ENCODE peak calls at places on chromosome 22, in six cellular contexts. One of them, this sample, is unnamed.

GRCh38 chr22:26718905-26719304 is 61.5 kb downstream of the MIAT start:
- DNase-seq in heart right ventricle: no peak
- DNase-seq in OCI-LY7: no peak
- DNase-seq in sigmoid colon: no peak
- DNase-seq in SK-N-SH: no peak
- DNase-seq in PC-9: peak; percentile 21
- DNase-seq in this sample: peak; percentile 85

GRCh38 chr22:46649176-46650077 is 29.2 kb downstream of the GRAMD4 start:
- DNase-seq in PC-9: no peak
- DNase-seq in heart right ventricle: peak; percentile 58
- DNase-seq in sigmoid colon: no peak
- DNase-seq in OCI-LY7: no peak
- DNase-seq in SK-N-SH: no peak
- DNase-seq in this sample: peak; percentile 15

GRCh38 chr22:19640306-19640705 is 74.0 kb upstream of the SEPTIN5 start:
- DNase-seq in heart right ventricle: no peak
- DNase-seq in sigmoid colon: no peak
- DNase-seq in SK-N-SH: no peak
- DNase-seq in OCI-LY7: no peak
- DNase-seq in PC-9: no peak
- DNase-seq in this sample: no peak

GRCh38 chr22:30680998-30681770 is 13.5 kb upstream of the OSBP2 start:
- DNase-seq in heart right ventricle: no peak
- DNase-seq in SK-N-SH: peak; percentile 34
- DNase-seq in PC-9: no peak
- DNase-seq in sigmoid colon: peak; percentile 72
- DNase-seq in OCI-LY7: no peak
- DNase-seq in this sample: no peak

GRCh38 chr22:27632451-27633295 is 168.9 kb downstream of the MN1 start:
- DNase-seq in heart right ventricle: peak; percentile 71
- DNase-seq in SK-N-SH: peak; percentile 81
- DNase-seq in PC-9: peak; percentile 12
- DNase-seq in OCI-LY7: no peak
- DNase-seq in sigmoid colon: no peak
- DNase-seq in this sample: no peak

GRCh38 chr22:39039306-39040126 is 1.1 kb upstream of the APOBEC3F start:
- DNase-seq in sigmoid colon: no peak
- DNase-seq in OCI-LY7: no peak
- DNase-seq in SK-N-SH: no peak
- DNase-seq in PC-9: no peak
- DNase-seq in heart right ventricle: no peak
- DNase-seq in this sample: no peak

GRCh38 chr22:38180841-38181452 is 683 bp downstream of the PLA2G6 start:
- DNase-seq in PC-9: peak; percentile 83
- DNase-seq in sigmoid colon: no peak
- DNase-seq in heart right ventricle: no peak
- DNase-seq in SK-N-SH: no peak
- DNase-seq in OCI-LY7: peak; percentile 55
- DNase-seq in this sample: no peak

GRCh38 chr22:30649430-30650007 is 13.9 kb downstream of the SLC35E4 start:
- DNase-seq in sigmoid colon: no peak
- DNase-seq in SK-N-SH: no peak
- DNase-seq in PC-9: peak; percentile 90
- DNase-seq in OCI-LY7: no peak
- DNase-seq in heart right ventricle: no peak
- DNase-seq in this sample: peak; percentile 63

GRCh38 chr22:50243704-50244419 is 961 bp downstream of the TUBGCP6 start:
- DNase-seq in heart right ventricle: no peak
- DNase-seq in sigmoid colon: no peak
- DNase-seq in OCI-LY7: no peak
- DNase-seq in PC-9: no peak
- DNase-seq in SK-N-SH: no peak
- DNase-seq in this sample: no peak

GRCh38 chr22:31248138-31248745 is 36.1 kb downstream of the LIMK2 start:
- DNase-seq in PC-9: peak; percentile 80
- DNase-seq in OCI-LY7: peak; percentile 53
- DNase-seq in heart right ventricle: peak; percentile 68
- DNase-seq in sigmoid colon: peak; percentile 90
- DNase-seq in SK-N-SH: peak; percentile 85
- DNase-seq in this sample: peak; percentile 94

GRCh38 chr22:40485813-40486610 is 115.6 kb downstream of the SGSM3 start:
- DNase-seq in sigmoid colon: no peak
- DNase-seq in OCI-LY7: no peak
- DNase-seq in SK-N-SH: no peak
- DNase-seq in heart right ventricle: no peak
- DNase-seq in PC-9: no peak
- DNase-seq in this sample: no peak

GRCh38 chr22:39527481-39527961 is 5.0 kb downstream of the RPS19BP1 start:
- DNase-seq in sigmoid colon: no peak
- DNase-seq in SK-N-SH: no peak
- DNase-seq in OCI-LY7: peak; percentile 77
- DNase-seq in PC-9: peak; percentile 75
- DNase-seq in heart right ventricle: no peak
- DNase-seq in this sample: no peak

GRCh38 chr22:50175191-50175461 is 4.6 kb downstream of the PANX2 start:
- DNase-seq in sigmoid colon: no peak
- DNase-seq in heart right ventricle: no peak
- DNase-seq in SK-N-SH: no peak
- DNase-seq in OCI-LY7: no peak
- DNase-seq in PC-9: no peak
- DNase-seq in this sample: no peak

GRCh38 chr22:31637938-31638618 is 23.9 kb downstream of the PISD start:
- DNase-seq in SK-N-SH: no peak
- DNase-seq in PC-9: no peak
- DNase-seq in OCI-LY7: peak; percentile 61
- DNase-seq in sigmoid colon: no peak
- DNase-seq in heart right ventricle: no peak
- DNase-seq in this sample: peak; percentile 30

GRCh38 chr22:23302171-23303002 is 122.1 kb downstream of the BCR start:
- DNase-seq in sigmoid colon: no peak
- DNase-seq in PC-9: no peak
- DNase-seq in SK-N-SH: no peak
- DNase-seq in heart right ventricle: peak; percentile 11
- DNase-seq in OCI-LY7: no peak
- DNase-seq in this sample: peak; percentile 54

GRCh38 chr22:23306926-23307325 is 126.6 kb downstream of the BCR start:
- DNase-seq in PC-9: no peak
- DNase-seq in OCI-LY7: no peak
- DNase-seq in SK-N-SH: no peak
- DNase-seq in sigmoid colon: no peak
- DNase-seq in heart right ventricle: no peak
- DNase-seq in this sample: no peak

GRCh38 chr22:23306438-23306921 is 126.2 kb downstream of the BCR start:
- DNase-seq in heart right ventricle: peak; percentile 27
- DNase-seq in PC-9: no peak
- DNase-seq in sigmoid colon: no peak
- DNase-seq in OCI-LY7: no peak
- DNase-seq in SK-N-SH: no peak
- DNase-seq in this sample: peak; percentile 74

GRCh38 chr22:23305321-23305910 is 125.1 kb downstream of the BCR start:
- DNase-seq in OCI-LY7: no peak
- DNase-seq in sigmoid colon: no peak
- DNase-seq in heart right ventricle: peak; percentile 18
- DNase-seq in PC-9: no peak
- DNase-seq in SK-N-SH: peak; percentile 48
- DNase-seq in this sample: peak; percentile 64

GRCh38 chr22:23305922-23306374 is 125.6 kb downstream of the BCR start:
- DNase-seq in sigmoid colon: peak; percentile 90
- DNase-seq in OCI-LY7: no peak
- DNase-seq in PC-9: no peak
- DNase-seq in heart right ventricle: peak; percentile 78
- DNase-seq in SK-N-SH: peak; percentile 75
- DNase-seq in this sample: peak; percentile 89
- H3K4me3 ChIP-seq in sigmoid colon: no peak overlapping the region
- H3K4me3 ChIP-seq in OCI-LY7: no peak overlapping the region
- H3K4me3 ChIP-seq in PC-9: no peak overlapping the region
- H3K4me3 ChIP-seq in heart right ventricle: peak overlapping the region; percentile 24
- H3K4me3 ChIP-seq in SK-N-SH: no peak overlapping the region
- H3K4me3 ChIP-seq in this sample: no peak overlapping the region

GRCh38 chr22:33130473-33130872 is 72.3 kb upstream of the SYN3 start:
- DNase-seq in SK-N-SH: no peak
- DNase-seq in PC-9: no peak
- DNase-seq in sigmoid colon: no peak
- DNase-seq in heart right ventricle: no peak
- DNase-seq in OCI-LY7: no peak
- DNase-seq in this sample: no peak

GRCh38 chr22:33129621-33130020 is 71.4 kb upstream of the SYN3 start:
- DNase-seq in SK-N-SH: no peak
- DNase-seq in sigmoid colon: no peak
- DNase-seq in heart right ventricle: no peak
- DNase-seq in OCI-LY7: no peak
- DNase-seq in PC-9: no peak
- DNase-seq in this sample: no peak

GRCh38 chr22:33124471-33124870 is 66.3 kb upstream of the SYN3 start:
- DNase-seq in SK-N-SH: no peak
- DNase-seq in sigmoid colon: no peak
- DNase-seq in OCI-LY7: no peak
- DNase-seq in heart right ventricle: no peak
- DNase-seq in PC-9: no peak
- DNase-seq in this sample: no peak

DNA sequence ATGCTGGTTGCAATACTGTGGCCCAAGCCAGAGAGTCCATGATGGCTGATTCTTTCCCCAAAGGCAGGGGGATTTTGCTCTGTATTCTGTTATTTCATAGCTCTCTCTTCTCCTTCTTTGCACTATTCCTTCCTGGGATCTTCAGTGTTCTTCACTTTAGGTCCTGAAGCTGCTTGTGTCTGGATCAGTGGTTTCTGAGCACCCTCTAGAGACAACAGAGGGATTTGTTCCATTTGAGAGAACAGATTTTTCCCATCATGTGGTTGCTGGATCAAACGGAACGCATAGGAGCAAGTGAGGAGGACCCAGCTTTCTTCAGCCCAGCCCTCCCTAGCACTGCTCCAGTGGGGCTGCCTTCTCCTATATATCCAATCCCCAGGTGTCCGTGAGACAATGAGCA is 68.7 kb upstream of the SYN3 start:
- DNase-seq in heart right ventricle: no peak
- DNase-seq in OCI-LY7: peak; percentile 24
- DNase-seq in PC-9: no peak
- DNase-seq in sigmoid colon: no peak
- DNase-seq in SK-N-SH: peak; percentile 52
- DNase-seq in this sample: no peak
- TF ChIP-seq CTCF in heart right ventricle: no peak
- TF ChIP-seq CTCF in OCI-LY7: peak; percentile 68
- TF ChIP-seq CTCF in PC-9: peak; percentile 43
- TF ChIP-seq CTCF in sigmoid colon: no peak
- TF ChIP-seq CTCF in SK-N-SH: no peak
- TF ChIP-seq CTCF in this sample: no peak

GRCh38 chr22:17858033-17858432 is 83.8 kb upstream of the BID start:
- DNase-seq in sigmoid colon: no peak
- DNase-seq in SK-N-SH: no peak
- DNase-seq in PC-9: no peak
- DNase-seq in OCI-LY7: no peak
- DNase-seq in heart right ventricle: no peak
- DNase-seq in this sample: no peak

GRCh38 chr22:17861909-17862308 is 87.6 kb upstream of the BID start:
- DNase-seq in sigmoid colon: no peak
- DNase-seq in OCI-LY7: no peak
- DNase-seq in PC-9: no peak
- DNase-seq in SK-N-SH: no peak
- DNase-seq in heart right ventricle: no peak
- DNase-seq in this sample: no peak

GRCh38 chr22:17862646-17863181 is 88.4 kb upstream of the BID start:
- DNase-seq in PC-9: no peak
- DNase-seq in OCI-LY7: no peak
- DNase-seq in SK-N-SH: no peak
- DNase-seq in heart right ventricle: no peak
- DNase-seq in sigmoid colon: no peak
- DNase-seq in this sample: no peak

GRCh38 chr22:17864398-17865182 is 90.3 kb upstream of the BID start:
- DNase-seq in SK-N-SH: no peak
- DNase-seq in OCI-LY7: no peak
- DNase-seq in PC-9: no peak
- DNase-seq in heart right ventricle: no peak
- DNase-seq in sigmoid colon: no peak
- DNase-seq in this sample: no peak

GRCh38 chr22:17860220-17860965 is 86.1 kb upstream of the BID start:
- DNase-seq in heart right ventricle: no peak
- DNase-seq in OCI-LY7: no peak
- DNase-seq in sigmoid colon: no peak
- DNase-seq in SK-N-SH: no peak
- DNase-seq in PC-9: no peak
- DNase-seq in this sample: no peak
- H3K27ac ChIP-seq in heart right ventricle: peak overlapping the region; percentile 75
- H3K27ac ChIP-seq in OCI-LY7: no peak overlapping the region
- H3K27ac ChIP-seq in sigmoid colon: peak overlapping the region; percentile 84
- H3K27ac ChIP-seq in SK-N-SH: no peak overlapping the region
- H3K27ac ChIP-seq in PC-9: no peak overlapping the region
- H3K27ac ChIP-seq in this sample: no peak overlapping the region

GRCh38 chr22:42294034-42294985 is 23.9 kb upstream of the TCF20 start:
- DNase-seq in heart right ventricle: peak; percentile 60
- DNase-seq in SK-N-SH: no peak
- DNase-seq in OCI-LY7: peak; percentile 82
- DNase-seq in PC-9: no peak
- DNase-seq in sigmoid colon: no peak
- DNase-seq in this sample: peak; percentile 24
- H3K4me3 ChIP-seq in heart right ventricle: no peak overlapping the region
- H3K4me3 ChIP-seq in SK-N-SH: no peak overlapping the region
- H3K4me3 ChIP-seq in OCI-LY7: no peak overlapping the region
- H3K4me3 ChIP-seq in PC-9: no peak overlapping the region
- H3K4me3 ChIP-seq in sigmoid colon: no peak overlapping the region
- H3K4me3 ChIP-seq in this sample: no peak overlapping the region

GRCh38 chr22:45515678-45516077 is 13.0 kb downstream of the FBLN1 start:
- DNase-seq in sigmoid colon: no peak
- DNase-seq in heart right ventricle: no peak
- DNase-seq in OCI-LY7: no peak
- DNase-seq in SK-N-SH: no peak
- DNase-seq in PC-9: no peak
- DNase-seq in this sample: no peak
- TF ChIP-seq CTCF in sigmoid colon: no peak
- TF ChIP-seq CTCF in heart right ventricle: no peak
- TF ChIP-seq CTCF in OCI-LY7: no peak
- TF ChIP-seq CTCF in SK-N-SH: no peak
- TF ChIP-seq CTCF in PC-9: no peak
- TF ChIP-seq CTCF in this sample: no peak

DNA sequence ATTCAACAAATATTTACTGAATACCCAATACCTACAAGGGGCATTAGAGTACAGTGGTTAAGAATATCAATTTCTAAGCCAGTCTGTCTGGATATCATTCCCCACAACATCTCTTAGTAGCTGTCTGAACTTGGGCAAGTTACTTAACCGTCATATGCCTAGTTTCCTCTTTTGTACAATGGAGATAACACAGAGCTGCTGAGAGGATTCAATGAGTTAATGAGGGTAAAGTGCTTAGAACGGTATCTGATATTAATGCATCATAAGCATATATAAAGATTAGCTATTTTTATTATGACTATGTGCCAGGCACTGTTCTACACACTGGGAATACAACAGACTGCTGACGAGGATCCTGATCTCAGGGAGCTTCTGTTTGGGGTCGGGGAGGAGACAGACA is 116.4 kb downstream of the APOL5 start:
- DNase-seq in SK-N-SH: no peak
- DNase-seq in OCI-LY7: no peak
- DNase-seq in heart right ventricle: no peak
- DNase-seq in PC-9: no peak
- DNase-seq in sigmoid colon: no peak
- DNase-seq in this sample: no peak
- H3K27ac ChIP-seq in SK-N-SH: peak overlapping the region; percentile 94
- H3K27ac ChIP-seq in OCI-LY7: no peak overlapping the region
- H3K27ac ChIP-seq in heart right ventricle: peak overlapping the region; percentile 87
- H3K27ac ChIP-seq in PC-9: peak overlapping the region; percentile 93
- H3K27ac ChIP-seq in sigmoid colon: peak overlapping the region; percentile 85
- H3K27ac ChIP-seq in this sample: no peak overlapping the region

This sample was measured in brain microvascular endothelial cell.